ENCODE peak calls at places on chromosome 9, in six cellular contexts. One of them, this sample, is unnamed. For H3K4me1, the result is how much of the 10 kb centered on the place peaks cover.

GRCh38 chr9:99199938-99200539 is 21.7 kb downstream of the ALG2 start:
- DNase-seq in neuronal stem cell: no peak
- DNase-seq in H9: no peak
- DNase-seq in IMR-90: no peak
- DNase-seq in H1: no peak
- DNase-seq in trophoblast cell: no peak
- DNase-seq in this sample: no peak

GRCh38 chr9:21392270-21392669 is 7.1 kb upstream of the IFNA2 start:
- DNase-seq in neuronal stem cell: no peak
- DNase-seq in H9: peak
- DNase-seq in IMR-90: no peak
- DNase-seq in H1: no peak
- DNase-seq in trophoblast cell: peak
- DNase-seq in this sample: peak

GRCh38 chr9:2367970-2368369 is 253.6 kb upstream of the VLDLR start:
- DNase-seq in neuronal stem cell: no peak
- DNase-seq in H9: peak
- DNase-seq in IMR-90: no peak
- DNase-seq in H1: no peak
- DNase-seq in trophoblast cell: no peak
- DNase-seq in this sample: no peak

GRCh38 chr9:97803167-97804058 is 49.6 kb upstream of the FOXE1 start:
- DNase-seq in neuronal stem cell: peak
- DNase-seq in H9: peak
- DNase-seq in IMR-90: peak
- DNase-seq in H1: no peak
- DNase-seq in trophoblast cell: peak
- DNase-seq in this sample: peak

GRCh38 chr9:97632406-97632991 is 669 bp downstream of the TSTD2 start:
- DNase-seq in neuronal stem cell: peak
- DNase-seq in H9: peak
- DNase-seq in IMR-90: peak
- DNase-seq in H1: peak
- DNase-seq in trophoblast cell: no peak
- DNase-seq in this sample: peak

GRCh38 chr9:23636199-23636598 is 189.8 kb downstream of the ELAVL2 start:
- DNase-seq in neuronal stem cell: no peak
- DNase-seq in H9: no peak
- DNase-seq in IMR-90: no peak
- DNase-seq in H1: no peak
- DNase-seq in trophoblast cell: no peak
- DNase-seq in this sample: no peak

GRCh38 chr9:98248737-98249474 is 6.5 kb downstream of the TBC1D2 start:
- DNase-seq in neuronal stem cell: no peak
- DNase-seq in H9: no peak
- DNase-seq in IMR-90: peak
- DNase-seq in H1: no peak
- DNase-seq in trophoblast cell: peak
- DNase-seq in this sample: peak

GRCh38 chr9:104961701-104962359 is 33.9 kb upstream of the ABCA1 start:
- DNase-seq in neuronal stem cell: no peak
- DNase-seq in H9: no peak
- DNase-seq in IMR-90: peak
- DNase-seq in H1: no peak
- DNase-seq in trophoblast cell: no peak
- DNase-seq in this sample: peak

GRCh38 chr9:4324513-4324912 is 24.6 kb upstream of the GLIS3 start:
- DNase-seq in neuronal stem cell: no peak
- DNase-seq in H9: no peak
- DNase-seq in IMR-90: peak
- DNase-seq in H1: no peak
- DNase-seq in trophoblast cell: no peak
- DNase-seq in this sample: peak

GRCh38 chr9:124297915-124298645 is 40.3 kb downstream of the NEK6 start:
- DNase-seq in neuronal stem cell: no peak
- DNase-seq in H9: no peak
- DNase-seq in IMR-90: no peak
- DNase-seq in H1: no peak
- DNase-seq in trophoblast cell: no peak
- DNase-seq in this sample: no peak

GRCh38 chr9:122122903-122123632 is 30.0 kb upstream of the TTLL11 start:
- DNase-seq in neuronal stem cell: peak
- DNase-seq in H9: peak
- DNase-seq in IMR-90: peak
- DNase-seq in H1: no peak
- DNase-seq in trophoblast cell: peak
- DNase-seq in this sample: peak

GRCh38 chr9:37156781-37157356 is 36.5 kb downstream of the ZCCHC7 start:
- DNase-seq in neuronal stem cell: no peak
- DNase-seq in H9: no peak
- DNase-seq in IMR-90: peak
- DNase-seq in H1: no peak
- DNase-seq in trophoblast cell: no peak
- DNase-seq in this sample: peak

GRCh38 chr9:1100945-1101344 is 50.8 kb downstream of the DMRT2 start:
- DNase-seq in neuronal stem cell: peak
- DNase-seq in H9: peak
- DNase-seq in IMR-90: peak
- DNase-seq in H1: peak
- DNase-seq in trophoblast cell: peak
- DNase-seq in this sample: no peak

GRCh38 chr9:13278368-13279246 is 885 bp downstream of the MPDZ start:
- DNase-seq in neuronal stem cell: peak
- DNase-seq in H9: peak
- DNase-seq in IMR-90: peak
- DNase-seq in H1: peak
- DNase-seq in trophoblast cell: peak
- DNase-seq in this sample: peak

GRCh38 chr9:108125541-108125940 is 636.0 kb upstream of the KLF4 start:
- DNase-seq in neuronal stem cell: no peak
- DNase-seq in H9: peak
- DNase-seq in IMR-90: no peak
- DNase-seq in H1: no peak
- DNase-seq in trophoblast cell: no peak
- DNase-seq in this sample: no peak

GRCh38 chr9:133960568-133961129 is 31.5 kb downstream of the VAV2 start:
- DNase-seq in neuronal stem cell: no peak
- DNase-seq in H9: no peak
- DNase-seq in IMR-90: no peak
- DNase-seq in H1: no peak
- DNase-seq in trophoblast cell: no peak
- DNase-seq in this sample: no peak

GRCh38 chr9:129174102-129174723 is 3.8 kb downstream of the IER5L start:
- DNase-seq in neuronal stem cell: peak
- DNase-seq in H9: peak
- DNase-seq in IMR-90: peak
- DNase-seq in H1: no peak
- DNase-seq in trophoblast cell: peak
- DNase-seq in this sample: peak

GRCh38 chr9:90915693-90916092 is 114.1 kb downstream of the SYK start:
- DNase-seq in neuronal stem cell: no peak
- DNase-seq in H9: peak
- DNase-seq in IMR-90: peak
- DNase-seq in H1: no peak
- DNase-seq in trophoblast cell: peak
- DNase-seq in this sample: peak

GRCh38 chr9:18542837-18543405 is 69.0 kb downstream of the ADAMTSL1 start:
- DNase-seq in neuronal stem cell: no peak
- DNase-seq in H9: no peak
- DNase-seq in IMR-90: peak
- DNase-seq in H1: no peak
- DNase-seq in trophoblast cell: no peak
- DNase-seq in this sample: peak

GRCh38 chr9:6944093-6944551 is 186.3 kb downstream of the KDM4C start:
- DNase-seq in neuronal stem cell: no peak
- DNase-seq in H9: no peak
- DNase-seq in IMR-90: peak
- DNase-seq in H1: no peak
- DNase-seq in trophoblast cell: no peak
- DNase-seq in this sample: peak

GRCh38 chr9:136784249-136784996 is 6.7 kb upstream of the TMEM141 start:
- DNase-seq in neuronal stem cell: no peak
- DNase-seq in H9: no peak
- DNase-seq in IMR-90: no peak
- DNase-seq in H1: no peak
- DNase-seq in trophoblast cell: no peak
- DNase-seq in this sample: peak

GRCh38 chr9:85332487-85332886 is 409.3 kb downstream of the AGTPBP1 start:
- DNase-seq in neuronal stem cell: no peak
- DNase-seq in H9: peak
- DNase-seq in IMR-90: no peak
- DNase-seq in H1: peak
- DNase-seq in trophoblast cell: no peak
- DNase-seq in this sample: no peak

GRCh38 chr9:477146-477545 is 262.5 kb downstream of the DOCK8 start:
- DNase-seq in neuronal stem cell: no peak
- DNase-seq in H9: no peak
- DNase-seq in IMR-90: no peak
- DNase-seq in H1: no peak
- DNase-seq in trophoblast cell: no peak
- DNase-seq in this sample: no peak

GRCh38 chr9:131657890-131658752 is 81.8 kb downstream of the RAPGEF1 start:
- DNase-seq in neuronal stem cell: no peak
- DNase-seq in H9: no peak
- DNase-seq in IMR-90: peak
- DNase-seq in H1: no peak
- DNase-seq in trophoblast cell: no peak
- DNase-seq in this sample: peak

GRCh38 chr9:131657031-131657377 is 82.9 kb downstream of the RAPGEF1 start:
- DNase-seq in neuronal stem cell: no peak
- DNase-seq in H9: no peak
- DNase-seq in IMR-90: no peak
- DNase-seq in H1: no peak
- DNase-seq in trophoblast cell: no peak
- DNase-seq in this sample: no peak

GRCh38 chr9:131657456-131657855 is 82.4 kb downstream of the RAPGEF1 start:
- DNase-seq in neuronal stem cell: no peak
- DNase-seq in H9: no peak
- DNase-seq in IMR-90: no peak
- DNase-seq in H1: no peak
- DNase-seq in trophoblast cell: no peak
- DNase-seq in this sample: no peak

GRCh38 chr9:131654857-131655577 is 84.9 kb downstream of the RAPGEF1 start:
- DNase-seq in neuronal stem cell: no peak
- DNase-seq in H9: no peak
- DNase-seq in IMR-90: no peak
- DNase-seq in H1: no peak
- DNase-seq in trophoblast cell: peak
- DNase-seq in this sample: no peak

GRCh38 chr9:131656356-131657030 is 83.4 kb downstream of the RAPGEF1 start:
- DNase-seq in neuronal stem cell: no peak
- DNase-seq in H9: no peak
- DNase-seq in IMR-90: no peak
- DNase-seq in H1: no peak
- DNase-seq in trophoblast cell: peak
- DNase-seq in this sample: no peak
- H4K91ac ChIP-seq in neuronal stem cell: no peak
- H4K91ac ChIP-seq in H9: no peak
- H4K91ac ChIP-seq in IMR-90: peak
- H4K91ac ChIP-seq in H1: no peak
- H4K91ac ChIP-seq in trophoblast cell: no peak
- H4K91ac ChIP-seq in this sample: peak

GRCh38 chr9:95067888-95068287 is 249.6 kb downstream of the FANCC start:
- DNase-seq in neuronal stem cell: no peak
- DNase-seq in H9: no peak
- DNase-seq in IMR-90: no peak
- DNase-seq in H1: no peak
- DNase-seq in trophoblast cell: no peak
- DNase-seq in this sample: no peak
- H3K4me1 ChIP-seq in neuronal stem cell: under half
- H3K4me1 ChIP-seq in H9: under half
- H3K4me1 ChIP-seq in IMR-90: under half
- H3K4me1 ChIP-seq in H1: under half
- H3K4me1 ChIP-seq in trophoblast cell: under half
- H3K4me1 ChIP-seq in this sample: under half

DNA sequence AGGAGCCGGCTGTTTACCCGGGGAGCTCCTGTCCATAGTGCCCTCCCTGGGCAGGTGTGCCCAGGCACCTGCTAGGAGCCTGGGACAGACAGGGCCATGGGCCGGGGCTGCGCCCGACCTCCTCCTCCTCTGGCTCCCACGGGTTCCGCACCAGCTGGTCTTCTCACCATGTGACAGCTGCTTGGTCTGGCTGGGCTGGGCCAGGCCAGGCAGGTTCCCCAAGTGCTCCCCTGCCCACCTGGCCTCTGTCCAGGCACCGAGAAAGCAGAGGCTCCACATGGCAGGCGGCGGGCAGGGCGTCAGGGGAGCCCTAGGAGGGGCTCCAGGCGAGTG is 60.0 kb downstream of the OLFM1 start:
- DNase-seq in neuronal stem cell: no peak
- DNase-seq in H9: no peak
- DNase-seq in IMR-90: no peak
- DNase-seq in H1: no peak
- DNase-seq in trophoblast cell: no peak
- DNase-seq in this sample: no peak
- H4K91ac ChIP-seq in neuronal stem cell: no peak
- H4K91ac ChIP-seq in H9: no peak
- H4K91ac ChIP-seq in IMR-90: no peak
- H4K91ac ChIP-seq in H1: no peak
- H4K91ac ChIP-seq in trophoblast cell: no peak
- H4K91ac ChIP-seq in this sample: no peak

GRCh38 chr9:128070874-128071273 is 2.8 kb downstream of the SLC25A25 start:
- DNase-seq in neuronal stem cell: no peak
- DNase-seq in H9: no peak
- DNase-seq in IMR-90: no peak
- DNase-seq in H1: no peak
- DNase-seq in trophoblast cell: no peak
- DNase-seq in this sample: no peak

GRCh38 chr9:128066713-128067621 is at the start of gene NAIF1:
- DNase-seq in neuronal stem cell: peak
- DNase-seq in H9: peak
- DNase-seq in IMR-90: peak
- DNase-seq in H1: peak
- DNase-seq in trophoblast cell: peak
- DNase-seq in this sample: peak

GRCh38 chr9:128067898-128068655 is at the start of gene SLC25A25:
- DNase-seq in neuronal stem cell: peak
- DNase-seq in H9: peak
- DNase-seq in IMR-90: peak
- DNase-seq in H1: peak
- DNase-seq in trophoblast cell: peak
- DNase-seq in this sample: peak

GRCh38 chr9:128067622-128067897 is 440 bp upstream of the NAIF1 start:
- DNase-seq in neuronal stem cell: no peak
- DNase-seq in H9: no peak
- DNase-seq in IMR-90: no peak
- DNase-seq in H1: no peak
- DNase-seq in trophoblast cell: no peak
- DNase-seq in this sample: no peak

DNA sequence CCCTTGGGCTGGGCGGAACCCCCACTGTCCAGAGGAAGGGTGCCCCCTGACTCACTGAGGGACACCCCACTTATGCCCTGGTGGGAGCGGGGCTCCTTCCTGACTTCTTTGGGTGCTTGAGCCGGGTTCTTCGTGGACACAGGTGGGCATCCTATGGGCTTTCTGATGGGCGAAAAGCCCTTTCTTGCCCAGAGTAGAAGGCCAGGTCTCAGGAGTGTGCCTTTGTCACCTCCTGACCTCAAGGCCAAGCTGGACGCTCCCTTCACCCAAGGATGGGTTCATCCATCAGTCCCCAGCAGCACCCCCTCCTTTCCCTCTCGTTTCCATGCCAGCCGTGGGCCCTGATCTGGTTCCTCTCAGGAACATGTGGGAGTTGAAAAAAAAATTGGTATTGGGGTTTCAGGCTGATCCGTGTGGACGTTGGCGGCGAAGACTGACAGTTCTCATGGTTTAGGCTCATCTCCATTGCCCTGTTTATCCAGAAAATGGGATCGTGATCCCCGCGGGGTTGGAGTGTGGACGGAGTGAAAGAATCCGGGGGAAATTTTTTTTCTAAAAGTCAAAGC is 707 bp downstream of the SLC25A25 start:
- DNase-seq in neuronal stem cell: no peak
- DNase-seq in H9: no peak
- DNase-seq in IMR-90: no peak
- DNase-seq in H1: no peak
- DNase-seq in trophoblast cell: no peak
- DNase-seq in this sample: no peak
- H3K4me1 ChIP-seq in neuronal stem cell: under half
- H3K4me1 ChIP-seq in H9: under half
- H3K4me1 ChIP-seq in IMR-90: under half
- H3K4me1 ChIP-seq in H1: under half
- H3K4me1 ChIP-seq in trophoblast cell: under half
- H3K4me1 ChIP-seq in this sample: under half